ENCODE peak calls at places on chromosomes 5 and 9, in four cellular contexts. A, C, Q and F are unnamed samples.

GRCh38 chr5:13606051-13606450 is 338.4 kb downstream of the DNAH5 start:
- DNase-seq in A (no peak), C (no peak), Q (no peak), F (no peak)

GRCh38 chr5:119274767-119275130 is 81.1 kb upstream of the TNFAIP8 start:
- DNase-seq in A (no peak), C (no peak), Q (no peak), F (no peak)

GRCh38 chr5:15183520-15183919 is 311.9 kb upstream of the ANKH start:
- DNase-seq in A (no peak), C (no peak), Q (no peak), F (no peak)

GRCh38 chr5:50727149-50727496 is 60.7 kb downstream of the PARP8 start:
- DNase-seq in A (no peak), C (no peak), Q (no peak), F (no peak)

GRCh38 chr5:130400091-130400490 is 495.8 kb downstream of the CHSY3 start:
- DNase-seq in A (no peak), C (no peak), Q (no peak), F (no peak)

GRCh38 chr9:121298016-121298538 is 30.1 kb downstream of the GSN start:
- DNase-seq in A (peak), C (no peak), Q (no peak), F (no peak)

GRCh38 chr5:32501623-32502022 is 57.1 kb upstream of the ZFR start:
- DNase-seq in A (peak), C (no peak), Q (no peak), F (peak)

GRCh38 chr5:139903805-139904565 is 108.4 kb downstream of the PSD2 start:
- DNase-seq in A (peak), C (peak), Q (peak), F (peak)

GRCh38 chr9:5764130-5764868 is 68.6 kb downstream of the ERMP1 start:
- DNase-seq in A (no peak), C (peak), Q (peak), F (no peak)